ENCODE peak calls at places on chromosomes 11 and 22, in six cellular contexts. One of them, this sample, is unnamed. For H3K4me1, the result is how much of the 10 kb centered on the place peaks cover.

GRCh38 chr11:126478466-126478865 is 123.0 kb downstream of the ST3GAL4 start:
- DNase-seq in CD8-positive, alpha-beta T cell: no peak
- DNase-seq in K562: no peak
- DNase-seq in lung: no peak
- DNase-seq in tibial nerve: no peak
- DNase-seq in RWPE2: no peak
- DNase-seq in this sample: no peak

GRCh38 chr11:104968856-104969776 is 742 bp upstream of the CASP4 start:
- DNase-seq in CD8-positive, alpha-beta T cell: no peak
- DNase-seq in K562: no peak
- DNase-seq in lung: no peak
- DNase-seq in tibial nerve: peak
- DNase-seq in RWPE2: no peak
- DNase-seq in this sample: peak

GRCh38 chr11:83166193-83166866 is 9.4 kb downstream of the PCF11 start:
- DNase-seq in CD8-positive, alpha-beta T cell: no peak
- DNase-seq in K562: no peak
- DNase-seq in lung: no peak
- DNase-seq in tibial nerve: no peak
- DNase-seq in RWPE2: no peak
- DNase-seq in this sample: no peak

GRCh38 chr11:35047179-35047578 is 91.8 kb upstream of the CD44 start:
- DNase-seq in CD8-positive, alpha-beta T cell: peak
- DNase-seq in K562: no peak
- DNase-seq in lung: no peak
- DNase-seq in tibial nerve: no peak
- DNase-seq in RWPE2: no peak
- DNase-seq in this sample: no peak

GRCh38 chr11:74936976-74937375 is 11.9 kb downstream of the XRRA1 start:
- DNase-seq in CD8-positive, alpha-beta T cell: no peak
- DNase-seq in K562: no peak
- DNase-seq in lung: no peak
- DNase-seq in tibial nerve: no peak
- DNase-seq in RWPE2: no peak
- DNase-seq in this sample: no peak

GRCh38 chr22:28909375-28909774 is 26.0 kb downstream of the ZNRF3 start:
- DNase-seq in CD8-positive, alpha-beta T cell: no peak
- DNase-seq in K562: peak
- DNase-seq in lung: no peak
- DNase-seq in tibial nerve: no peak
- DNase-seq in RWPE2: no peak
- DNase-seq in this sample: no peak

GRCh38 chr22:38176170-38176741 is 5.4 kb downstream of the PLA2G6 start:
- DNase-seq in CD8-positive, alpha-beta T cell: peak
- DNase-seq in K562: no peak
- DNase-seq in lung: peak
- DNase-seq in tibial nerve: peak
- DNase-seq in RWPE2: no peak
- DNase-seq in this sample: peak

GRCh38 chr11:2463766-2464277 is 19.0 kb downstream of the KCNQ1 start:
- DNase-seq in CD8-positive, alpha-beta T cell: no peak
- DNase-seq in K562: no peak
- DNase-seq in lung: no peak
- DNase-seq in tibial nerve: no peak
- DNase-seq in RWPE2: peak
- DNase-seq in this sample: peak

GRCh38 chr11:232783-233565 is 3.2 kb downstream of the SIRT3 start:
- DNase-seq in CD8-positive, alpha-beta T cell: peak
- DNase-seq in K562: no peak
- DNase-seq in lung: no peak
- DNase-seq in tibial nerve: no peak
- DNase-seq in RWPE2: no peak
- DNase-seq in this sample: no peak

GRCh38 chr11:66478823-66479740 is 1.2 kb upstream of the DPP3 start:
- DNase-seq in CD8-positive, alpha-beta T cell: peak
- DNase-seq in K562: peak
- DNase-seq in lung: peak
- DNase-seq in tibial nerve: peak
- DNase-seq in RWPE2: no peak
- DNase-seq in this sample: peak

GRCh38 chr11:26134053-26134452 is 197.9 kb upstream of the ANO3 start:
- DNase-seq in CD8-positive, alpha-beta T cell: no peak
- DNase-seq in K562: no peak
- DNase-seq in lung: no peak
- DNase-seq in tibial nerve: no peak
- DNase-seq in RWPE2: no peak
- DNase-seq in this sample: no peak

GRCh38 chr11:114340311-114341131 is 44.3 kb downstream of the NNMT start:
- DNase-seq in CD8-positive, alpha-beta T cell: peak
- DNase-seq in K562: peak
- DNase-seq in lung: no peak
- DNase-seq in tibial nerve: peak
- DNase-seq in RWPE2: no peak
- DNase-seq in this sample: no peak

GRCh38 chr22:29187831-29188230 is 17.9 kb upstream of the EMID1 start:
- DNase-seq in CD8-positive, alpha-beta T cell: no peak
- DNase-seq in K562: no peak
- DNase-seq in lung: no peak
- DNase-seq in tibial nerve: no peak
- DNase-seq in RWPE2: no peak
- DNase-seq in this sample: no peak

GRCh38 chr11:63999349-64000025 is 13.2 kb downstream of the OTUB1 start:
- DNase-seq in CD8-positive, alpha-beta T cell: peak
- DNase-seq in K562: peak
- DNase-seq in lung: peak
- DNase-seq in tibial nerve: no peak
- DNase-seq in RWPE2: peak
- DNase-seq in this sample: peak

GRCh38 chr11:116185551-116185950 is 587.2 kb downstream of the BUD13 start:
- DNase-seq in CD8-positive, alpha-beta T cell: no peak
- DNase-seq in K562: no peak
- DNase-seq in lung: no peak
- DNase-seq in tibial nerve: no peak
- DNase-seq in RWPE2: no peak
- DNase-seq in this sample: no peak

GRCh38 chr11:108697872-108698473 is 33.1 kb downstream of the DDX10 start:
- DNase-seq in CD8-positive, alpha-beta T cell: no peak
- DNase-seq in K562: peak
- DNase-seq in lung: peak
- DNase-seq in tibial nerve: peak
- DNase-seq in RWPE2: no peak
- DNase-seq in this sample: no peak

GRCh38 chr22:23803001-23803819 is 16.4 kb downstream of the SMARCB1 start:
- DNase-seq in CD8-positive, alpha-beta T cell: no peak
- DNase-seq in K562: no peak
- DNase-seq in lung: no peak
- DNase-seq in tibial nerve: no peak
- DNase-seq in RWPE2: no peak
- DNase-seq in this sample: peak

GRCh38 chr22:23800297-23801237 is 13.8 kb downstream of the SMARCB1 start:
- DNase-seq in CD8-positive, alpha-beta T cell: no peak
- DNase-seq in K562: no peak
- DNase-seq in lung: no peak
- DNase-seq in tibial nerve: no peak
- DNase-seq in RWPE2: no peak
- DNase-seq in this sample: no peak

GRCh38 chr22:23804781-23805291 is 18.1 kb downstream of the SMARCB1 start:
- DNase-seq in CD8-positive, alpha-beta T cell: no peak
- DNase-seq in K562: no peak
- DNase-seq in lung: no peak
- DNase-seq in tibial nerve: no peak
- DNase-seq in RWPE2: no peak
- DNase-seq in this sample: no peak

GRCh38 chr22:23801238-23801821 is 14.6 kb downstream of the SMARCB1 start:
- DNase-seq in CD8-positive, alpha-beta T cell: no peak
- DNase-seq in K562: no peak
- DNase-seq in lung: no peak
- DNase-seq in tibial nerve: no peak
- DNase-seq in RWPE2: no peak
- DNase-seq in this sample: peak

DNA sequence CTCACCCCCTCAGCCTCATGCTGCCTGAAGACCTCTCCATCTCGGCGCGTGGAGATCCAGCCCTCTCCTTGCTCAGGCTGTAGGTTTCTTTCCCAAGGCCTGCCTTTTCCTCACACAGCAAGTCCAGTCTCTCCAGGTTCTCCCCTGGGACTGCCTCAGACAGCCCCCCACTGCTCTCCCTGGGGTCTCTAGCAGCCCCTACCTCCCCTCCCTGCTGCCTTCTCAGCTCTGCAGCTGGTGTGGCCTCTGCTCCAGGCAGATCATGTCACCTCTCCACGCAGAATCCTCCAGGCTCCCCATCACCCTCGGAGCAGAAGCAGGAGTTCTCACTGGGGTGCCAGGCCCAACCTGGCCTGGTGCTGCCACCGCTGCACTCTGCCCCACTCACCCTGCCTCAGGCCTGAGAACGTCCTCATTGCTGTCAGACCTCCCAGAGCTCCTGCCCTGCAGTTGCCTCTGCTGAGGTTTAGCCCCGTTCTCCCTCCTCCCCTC is 15.2 kb downstream of the SMARCB1 start:
- DNase-seq in CD8-positive, alpha-beta T cell: no peak
- DNase-seq in K562: no peak
- DNase-seq in lung: no peak
- DNase-seq in tibial nerve: no peak
- DNase-seq in RWPE2: no peak
- DNase-seq in this sample: no peak
- H3K4me1 ChIP-seq in CD8-positive, alpha-beta T cell: under half
- H3K4me1 ChIP-seq in K562: under half
- H3K4me1 ChIP-seq in lung: under half
- H3K4me1 ChIP-seq in tibial nerve: under half
- H3K4me1 ChIP-seq in RWPE2: under half
- H3K4me1 ChIP-seq in this sample: under half

GRCh38 chr11:13279487-13279834 is 1.9 kb downstream of the BMAL1 start:
- DNase-seq in CD8-positive, alpha-beta T cell: no peak
- DNase-seq in K562: no peak
- DNase-seq in lung: no peak
- DNase-seq in tibial nerve: no peak
- DNase-seq in RWPE2: no peak
- DNase-seq in this sample: no peak

GRCh38 chr11:13280777-13281176 is 3.2 kb downstream of the BMAL1 start:
- DNase-seq in CD8-positive, alpha-beta T cell: no peak
- DNase-seq in K562: no peak
- DNase-seq in lung: no peak
- DNase-seq in tibial nerve: no peak
- DNase-seq in RWPE2: no peak
- DNase-seq in this sample: no peak

GRCh38 chr11:13278620-13279486 is 1.3 kb downstream of the BMAL1 start:
- DNase-seq in CD8-positive, alpha-beta T cell: no peak
- DNase-seq in K562: no peak
- DNase-seq in lung: no peak
- DNase-seq in tibial nerve: no peak
- DNase-seq in RWPE2: no peak
- DNase-seq in this sample: no peak

GRCh38 chr11:13277719-13278619 is at the start of gene BMAL1:
- DNase-seq in CD8-positive, alpha-beta T cell: peak
- DNase-seq in K562: no peak
- DNase-seq in lung: peak
- DNase-seq in tibial nerve: no peak
- DNase-seq in RWPE2: no peak
- DNase-seq in this sample: peak

GRCh38 chr11:13280323-13280722 is 2.7 kb downstream of the BMAL1 start:
- DNase-seq in CD8-positive, alpha-beta T cell: no peak
- DNase-seq in K562: no peak
- DNase-seq in lung: no peak
- DNase-seq in tibial nerve: no peak
- DNase-seq in RWPE2: no peak
- DNase-seq in this sample: no peak
- TF ChIP-seq CTCF in CD8-positive, alpha-beta T cell: no peak
- TF ChIP-seq CTCF in K562: no peak
- TF ChIP-seq CTCF in lung: no peak
- TF ChIP-seq CTCF in tibial nerve: no peak
- TF ChIP-seq CTCF in RWPE2: no peak
- TF ChIP-seq CTCF in this sample: no peak

GRCh38 chr11:61475433-61475832 is 33.1 kb upstream of the LRRC10B start:
- DNase-seq in CD8-positive, alpha-beta T cell: no peak
- DNase-seq in K562: no peak
- DNase-seq in lung: no peak
- DNase-seq in tibial nerve: no peak
- DNase-seq in RWPE2: no peak
- DNase-seq in this sample: no peak
- H3K4me1 ChIP-seq in CD8-positive, alpha-beta T cell: under half
- H3K4me1 ChIP-seq in K562: under half
- H3K4me1 ChIP-seq in lung: under half
- H3K4me1 ChIP-seq in tibial nerve: under half
- H3K4me1 ChIP-seq in RWPE2: under half
- H3K4me1 ChIP-seq in this sample: under half

GRCh38 chr22:24177456-24177855 is 3.8 kb upstream of the SUSD2 start:
- DNase-seq in CD8-positive, alpha-beta T cell: no peak
- DNase-seq in K562: no peak
- DNase-seq in lung: no peak
- DNase-seq in tibial nerve: no peak
- DNase-seq in RWPE2: no peak
- DNase-seq in this sample: no peak

GRCh38 chr22:24177045-24177444 is 4.2 kb upstream of the SUSD2 start:
- DNase-seq in CD8-positive, alpha-beta T cell: no peak
- DNase-seq in K562: no peak
- DNase-seq in lung: no peak
- DNase-seq in tibial nerve: no peak
- DNase-seq in RWPE2: no peak
- DNase-seq in this sample: no peak

GRCh38 chr22:24179478-24180210 is 1.6 kb upstream of the SUSD2 start:
- DNase-seq in CD8-positive, alpha-beta T cell: no peak
- DNase-seq in K562: no peak
- DNase-seq in lung: no peak
- DNase-seq in tibial nerve: no peak
- DNase-seq in RWPE2: no peak
- DNase-seq in this sample: peak

GRCh38 chr22:24178021-24178431 is 3.3 kb upstream of the SUSD2 start:
- DNase-seq in CD8-positive, alpha-beta T cell: no peak
- DNase-seq in K562: no peak
- DNase-seq in lung: no peak
- DNase-seq in tibial nerve: no peak
- DNase-seq in RWPE2: no peak
- DNase-seq in this sample: no peak

DNA sequence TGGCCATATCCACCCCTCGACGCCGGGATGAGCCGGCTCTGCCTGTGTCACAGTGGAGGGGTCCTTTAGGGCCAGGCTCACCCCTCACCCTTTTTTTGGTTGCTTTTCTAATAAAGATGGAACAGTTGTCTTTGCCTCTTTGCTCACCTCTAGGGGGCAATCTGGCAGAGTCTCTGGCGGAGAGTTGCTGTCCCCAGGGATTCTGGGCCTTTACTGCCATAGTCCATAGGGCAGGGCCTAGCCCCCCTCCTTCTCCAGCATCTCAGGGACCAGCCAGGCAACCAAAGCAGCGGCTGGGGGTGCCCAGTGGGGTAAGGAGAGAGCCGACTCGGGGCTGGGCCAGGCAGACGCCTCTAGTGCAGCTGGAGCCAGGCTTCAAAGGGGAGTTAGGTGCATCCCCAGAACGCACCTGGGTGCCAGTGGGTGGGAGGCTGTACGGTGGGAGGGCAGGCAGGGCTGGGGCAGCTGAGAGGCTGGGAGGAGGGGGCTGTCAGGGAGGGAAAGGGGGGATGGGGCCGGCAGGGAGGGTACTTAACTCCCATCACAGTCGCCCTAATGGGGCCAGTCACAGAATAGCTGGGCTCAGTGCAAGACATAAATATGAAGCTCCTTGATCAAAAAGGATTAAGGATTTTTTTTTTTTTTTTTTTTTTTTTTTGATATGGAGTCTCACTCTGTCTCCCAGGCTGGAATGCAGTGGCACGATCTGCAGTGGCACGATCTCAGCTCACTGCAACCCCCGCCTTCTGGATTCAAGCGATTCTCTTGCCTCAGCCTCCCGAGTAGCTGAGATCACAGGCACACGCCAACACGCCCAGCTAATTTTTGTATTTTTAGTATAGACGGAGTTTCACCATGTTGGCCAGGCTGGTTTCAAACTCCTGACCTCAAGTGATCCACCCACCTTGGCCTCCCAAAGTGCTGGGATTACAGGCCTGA is 2.5 kb upstream of the SUSD2 start:
- DNase-seq in CD8-positive, alpha-beta T cell: no peak
- DNase-seq in K562: no peak
- DNase-seq in lung: no peak
- DNase-seq in tibial nerve: no peak
- DNase-seq in RWPE2: no peak
- DNase-seq in this sample: peak
- TF ChIP-seq CTCF in CD8-positive, alpha-beta T cell: no peak
- TF ChIP-seq CTCF in K562: peak
- TF ChIP-seq CTCF in lung: no peak
- TF ChIP-seq CTCF in tibial nerve: no peak
- TF ChIP-seq CTCF in RWPE2: peak
- TF ChIP-seq CTCF in this sample: peak